ENCODE peak calls at places on chromosomes 7 and 10, in ten cellular contexts. A is activated CD8-positive, alpha-beta T cell treated with anti-CD3 and anti-CD28 coated beads, Interleukin-2, amount 10 ng/mL, durations not matched to agents 7 days and 5 days; M is OCI-LY7; L is stimulated activated CD8-positive, alpha-beta memory T cell treated with anti-CD3 and anti-CD28 coated beads, Interleukin-7, amount 100 ng/mL, for 4 hours; Q is nucleus accumbens; J is NCI-H510A treated with DMSO at 0.1 percent for 48 hours; V is mucosa of descending colon; Z is HFFc6; W is midbrain; I is ovary. K is an unnamed sample.

GRCh38 chr7:142303650-142304049 is 45.8 kb upstream of the PRSS58 start:
- DNase-seq in A (peak), M (peak), L (no peak), Q (no peak), J (no peak), V (peak), Z (no peak), W (peak), I (no peak), K (no peak)

GRCh38 chr7:101518348-101518747 is 110.7 kb downstream of the MYL10 start:
- DNase-seq in A (no peak), M (no peak), L (no peak), Q (no peak), J (no peak), V (no peak), Z (peak), W (no peak), I (no peak), K (no peak)

GRCh38 chr7:114466911-114467310 is 52.3 kb downstream of the FOXP2 start:
- DNase-seq in A (no peak), M (no peak), L (no peak), Q (no peak), J (no peak), V (no peak), Z (no peak), W (no peak), I (no peak), K (no peak)

GRCh38 chr10:79018591-79019011 is 50.2 kb upstream of the ZMIZ1 start:
- DNase-seq in A (no peak), M (no peak), L (no peak), Q (no peak), J (peak), V (no peak), Z (peak), W (no peak), I (no peak), K (no peak)

GRCh38 chr10:125144693-125145623 is 15.4 kb downstream of the CTBP2 start:
- DNase-seq in A (no peak), M (peak), L (no peak), Q (peak), J (peak), V (no peak), Z (peak), W (peak), I (no peak), K (no peak)

GRCh38 chr10:55263327-55263726 is 462.3 kb upstream of the PCDH15 start:
- DNase-seq in A (no peak), M (no peak), L (no peak), Q (no peak), J (no peak), V (no peak), Z (no peak), W (no peak), I (no peak), K (no peak)

GRCh38 chr7:71132521-71133231 is 732 bp downstream of the GALNT17 start:
- DNase-seq in A (no peak), M (no peak), L (no peak), Q (no peak), J (no peak), V (no peak), Z (no peak), W (no peak), I (peak), K (no peak)

GRCh38 chr7:77157446-77157845 is 35.0 kb downstream of the CCDC146 start:
- DNase-seq in A (peak), M (no peak), L (no peak), Q (no peak), J (no peak), V (no peak), Z (no peak), W (no peak), I (no peak), K (no peak)

GRCh38 chr7:39271386-39271785 is 293.7 kb downstream of the POU6F2 start:
- DNase-seq in A (no peak), M (no peak), L (no peak), Q (peak), J (peak), V (peak), Z (no peak), W (peak), I (peak), K (no peak)

GRCh38 chr7:151673216-151673615 is 153.5 kb upstream of the RHEB start:
- DNase-seq in A (no peak), M (no peak), L (no peak), Q (no peak), J (peak), V (no peak), Z (no peak), W (no peak), I (no peak), K (no peak)

GRCh38 chr7:159086301-159086925 is 58.3 kb downstream of the VIPR2 start:
- DNase-seq in A (no peak), M (no peak), L (no peak), Q (no peak), J (no peak), V (no peak), Z (no peak), W (no peak), I (no peak), K (peak)